ENCODE peak calls at places on chromosomes 6 and 20, in four cellular contexts. One of them, this sample, is unnamed.

GRCh38 chr6:162468326-162468725 is 259.2 kb downstream of the PRKN start:
- DNase-seq in CD4-positive, alpha-beta T cell: no peak
- DNase-seq in M059J: no peak
- DNase-seq in mucosa of gallbladder: no peak
- DNase-seq in this sample: no peak

GRCh38 chr20:48722737-48723191 is 105.0 kb downstream of the PREX1 start:
- DNase-seq in CD4-positive, alpha-beta T cell: no peak
- DNase-seq in M059J: peak
- DNase-seq in mucosa of gallbladder: no peak
- DNase-seq in this sample: no peak

GRCh38 chr6:166484863-166485262 is 101.6 kb downstream of the RAMACL start:
- DNase-seq in CD4-positive, alpha-beta T cell: no peak
- DNase-seq in M059J: no peak
- DNase-seq in mucosa of gallbladder: no peak
- DNase-seq in this sample: no peak

GRCh38 chr6:166629628-166630027 is 2.6 kb upstream of the RPS6KA2 start:
- DNase-seq in CD4-positive, alpha-beta T cell: no peak
- DNase-seq in M059J: peak
- DNase-seq in mucosa of gallbladder: no peak
- DNase-seq in this sample: no peak

GRCh38 chr6:162385980-162386379 is 341.6 kb downstream of the PRKN start:
- DNase-seq in CD4-positive, alpha-beta T cell: no peak
- DNase-seq in M059J: no peak
- DNase-seq in mucosa of gallbladder: no peak
- DNase-seq in this sample: no peak

GRCh38 chr6:16007146-16007545 is 121.7 kb upstream of the MYLIP start:
- DNase-seq in CD4-positive, alpha-beta T cell: no peak
- DNase-seq in M059J: no peak
- DNase-seq in mucosa of gallbladder: no peak
- DNase-seq in this sample: no peak

GRCh38 chr6:156423829-156424228 is 353.3 kb upstream of the ARID1B start:
- DNase-seq in CD4-positive, alpha-beta T cell: no peak
- DNase-seq in M059J: no peak
- DNase-seq in mucosa of gallbladder: no peak
- DNase-seq in this sample: peak

GRCh38 chr20:2688041-2688591 is 4.5 kb upstream of the EBF4 start:
- DNase-seq in CD4-positive, alpha-beta T cell: peak
- DNase-seq in M059J: peak
- DNase-seq in mucosa of gallbladder: peak
- DNase-seq in this sample: peak

GRCh38 chr6:119467478-119468081 is 118.0 kb upstream of the MAN1A1 start:
- DNase-seq in CD4-positive, alpha-beta T cell: no peak
- DNase-seq in M059J: peak
- DNase-seq in mucosa of gallbladder: no peak
- DNase-seq in this sample: no peak

GRCh38 chr6:46796842-46797241 is 3.7 kb downstream of the MEP1A start:
- DNase-seq in CD4-positive, alpha-beta T cell: no peak
- DNase-seq in M059J: peak
- DNase-seq in mucosa of gallbladder: no peak
- DNase-seq in this sample: no peak

GRCh38 chr20:24472426-24472825 is 3.0 kb downstream of the SYNDIG1 start:
- DNase-seq in CD4-positive, alpha-beta T cell: no peak
- DNase-seq in M059J: no peak
- DNase-seq in mucosa of gallbladder: no peak
- DNase-seq in this sample: no peak

GRCh38 chr6:119350202-119351004 is 842 bp upstream of the MAN1A1 start:
- DNase-seq in CD4-positive, alpha-beta T cell: peak
- DNase-seq in M059J: peak
- DNase-seq in mucosa of gallbladder: no peak
- DNase-seq in this sample: peak

This sample was measured in activated CD4-positive, alpha-beta memory T cell treated with anti-CD3 and anti-CD28 coated beads for 36 hours.